ENCODE peak calls at places on chromosomes 4 and X, in eight cellular contexts. D is body of pancreas, C is HepG2, U is adrenal gland, E is Peyer's patch, O is sigmoid colon, I is IMR-90, A is NB4. P is an unnamed sample.

GRCh38 chr4:153249199-153250154 is 45.2 kb downstream of the TRIM2 start:
- DNase-seq in D (peak), C (peak), U (peak), E (peak), O (peak), I (peak), A (peak), P (peak)

GRCh38 chrX:95721011-95721410 is 963.6 kb upstream of the DIAPH2 start:
- DNase-seq in D (no peak), C (no peak), U (no peak), E (no peak), O (no peak), I (no peak), A (no peak), P (no peak)

GRCh38 chr4:113031212-113031611 is 18.2 kb upstream of the ANK2 start:
- DNase-seq in D (no peak), C (no peak), U (no peak), E (no peak), O (no peak), I (no peak), A (no peak), P (no peak)

GRCh38 chr4:146442801-146443200 is 78.9 kb downstream of the SLC10A7 start:
- DNase-seq in D (no peak), C (no peak), U (no peak), E (no peak), O (no peak), I (peak), A (no peak), P (no peak)

GRCh38 chr4:180809439-180809838 is 1433.8 kb upstream of the TENM3 start:
- DNase-seq in D (no peak), C (no peak), U (peak), E (no peak), O (no peak), I (peak), A (no peak), P (no peak)

GRCh38 chrX:135497736-135498135 is 22.7 kb upstream of the INTS6L start:
- DNase-seq in D (no peak), C (no peak), U (no peak), E (no peak), O (no peak), I (no peak), A (no peak), P (no peak)

GRCh38 chr4:139015948-139016451 is 419 bp downstream of the NOCT start:
- DNase-seq in D (peak), C (peak), U (peak), E (peak), O (no peak), I (peak), A (peak), P (peak)

GRCh38 chrX:23493941-23494374 is 159.3 kb downstream of the PTCHD1 start:
- DNase-seq in D (peak), C (no peak), U (no peak), E (no peak), O (no peak), I (no peak), A (peak), P (no peak)

GRCh38 chr4:15162465-15163283 is 160.4 kb downstream of the CPEB2 start:
- DNase-seq in D (no peak), C (peak), U (no peak), E (no peak), O (no peak), I (peak), A (peak), P (no peak)

GRCh38 chrX:77899081-77899828 is at the start of gene COX7B:
- DNase-seq in D (peak), C (peak), U (peak), E (peak), O (peak), I (peak), A (peak), P (no peak)

GRCh38 chr4:183449193-183449888 is 4.9 kb downstream of the CDKN2AIP start:
- DNase-seq in D (no peak), C (no peak), U (no peak), E (no peak), O (no peak), I (peak), A (no peak), P (no peak)

GRCh38 chr4:99723555-99724450 is 66.2 kb upstream of the C4orf54 start:
- DNase-seq in D (peak), C (peak), U (peak), E (no peak), O (peak), I (peak), A (peak), P (peak)

GRCh38 chr4:158046345-158046744 is 126.5 kb downstream of the GASK1B start:
- DNase-seq in D (no peak), C (peak), U (no peak), E (no peak), O (no peak), I (no peak), A (no peak), P (no peak)

GRCh38 chr4:117702353-117702752 is 331.9 kb upstream of the NDST3 start:
- DNase-seq in D (no peak), C (no peak), U (no peak), E (no peak), O (no peak), I (no peak), A (no peak), P (no peak)

GRCh38 chr4:87017580-87018061 is 82.8 kb downstream of the AFF1 start:
- DNase-seq in D (no peak), C (no peak), U (no peak), E (no peak), O (no peak), I (peak), A (no peak), P (no peak)

GRCh38 chr4:53932784-53933183 is 131.6 kb downstream of the CHIC2 start:
- DNase-seq in D (no peak), C (no peak), U (no peak), E (no peak), O (no peak), I (peak), A (no peak), P (no peak)

GRCh38 chr4:139655116-139655515 is 10.5 kb upstream of the MGST2 start:
- DNase-seq in D (peak), C (peak), U (no peak), E (no peak), O (no peak), I (peak), A (peak), P (no peak)

GRCh38 chr4:128241425-128241913 is 46.1 kb downstream of the PGRMC2 start:
- DNase-seq in D (no peak), C (peak), U (peak), E (no peak), O (no peak), I (peak), A (no peak), P (no peak)

GRCh38 chr4:26410385-26411293 is 79.6 kb downstream of the CCKAR start:
- DNase-seq in D (peak), C (peak), U (no peak), E (no peak), O (no peak), I (peak), A (peak), P (no peak)

GRCh38 chr4:992297-993110 is 700 bp downstream of the SLC26A1 start:
- DNase-seq in D (peak), C (peak), U (peak), E (peak), O (no peak), I (peak), A (no peak), P (peak)

GRCh38 chr4:13722649-13723048 is 95.1 kb upstream of the BOD1L1 start:
- DNase-seq in D (no peak), C (no peak), U (no peak), E (no peak), O (no peak), I (no peak), A (no peak), P (no peak)

GRCh38 chr4:125317526-125317880 is 2.7 kb downstream of the FAT4 start:
- DNase-seq in D (peak), C (no peak), U (peak), E (no peak), O (peak), I (peak), A (peak), P (no peak)
- TF ChIP-seq CTCF in D (no peak), C (no peak), U (no peak), E (no peak), O (no peak), I (peak), A (no peak), P (no peak)

GRCh38 chr4:6658204-6658585 is 17.7 kb downstream of the MRFAP1 start:
- DNase-seq in D (no peak), C (no peak), U (no peak), E (no peak), O (no peak), I (no peak), A (no peak), P (no peak)

GRCh38 chr4:6659897-6660296 is 19.4 kb downstream of the MRFAP1 start:
- DNase-seq in D (no peak), C (no peak), U (peak), E (no peak), O (no peak), I (no peak), A (no peak), P (no peak)

GRCh38 chr4:6657242-6658203 is 17.0 kb downstream of the MRFAP1 start:
- DNase-seq in D (no peak), C (no peak), U (no peak), E (no peak), O (no peak), I (no peak), A (no peak), P (no peak)

GRCh38 chr4:6660430-6660829 is 19.9 kb downstream of the MRFAP1 start:
- DNase-seq in D (no peak), C (no peak), U (no peak), E (no peak), O (no peak), I (no peak), A (no peak), P (no peak)

DNA sequence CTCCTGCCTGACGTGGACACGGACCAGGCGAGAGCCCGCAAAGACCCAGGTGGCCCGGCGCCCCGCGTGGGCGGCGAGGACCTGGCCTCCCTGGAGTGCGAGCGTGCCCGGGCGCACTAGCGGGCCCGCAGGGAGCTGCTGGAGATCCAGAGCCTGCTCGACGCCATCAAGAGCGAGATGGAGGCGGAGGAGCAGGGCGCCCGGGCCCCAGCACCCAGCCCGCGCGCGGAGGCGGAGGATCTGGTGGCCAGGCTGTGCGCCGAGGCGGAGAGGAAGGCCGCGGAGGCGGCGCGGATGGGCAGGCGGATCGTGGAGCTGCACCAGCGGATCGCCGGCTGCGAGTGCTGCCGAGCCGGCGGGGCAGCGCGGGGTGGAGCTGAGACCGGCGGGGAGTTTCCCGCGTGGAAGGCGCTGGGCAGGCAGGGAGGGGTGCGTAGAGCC is 18.2 kb downstream of the MRFAP1 start:
- DNase-seq in D (peak), C (no peak), U (peak), E (no peak), O (no peak), I (peak), A (no peak), P (peak)
- H3K4me3 ChIP-seq in D (no peak), C (no peak), U (no peak), E (peak), O (peak), I (peak), A (no peak), P (peak)

GRCh38 chr4:166324321-166324720 is 451.3 kb downstream of the TLL1 start:
- DNase-seq in D (peak), C (peak), U (no peak), E (no peak), O (no peak), I (no peak), A (peak), P (no peak)
- TF ChIP-seq POLR2A in D (no peak), C (no peak), U (no peak), E (no peak), O (no peak), I (no peak), A (no peak), P (no peak)

DNA sequence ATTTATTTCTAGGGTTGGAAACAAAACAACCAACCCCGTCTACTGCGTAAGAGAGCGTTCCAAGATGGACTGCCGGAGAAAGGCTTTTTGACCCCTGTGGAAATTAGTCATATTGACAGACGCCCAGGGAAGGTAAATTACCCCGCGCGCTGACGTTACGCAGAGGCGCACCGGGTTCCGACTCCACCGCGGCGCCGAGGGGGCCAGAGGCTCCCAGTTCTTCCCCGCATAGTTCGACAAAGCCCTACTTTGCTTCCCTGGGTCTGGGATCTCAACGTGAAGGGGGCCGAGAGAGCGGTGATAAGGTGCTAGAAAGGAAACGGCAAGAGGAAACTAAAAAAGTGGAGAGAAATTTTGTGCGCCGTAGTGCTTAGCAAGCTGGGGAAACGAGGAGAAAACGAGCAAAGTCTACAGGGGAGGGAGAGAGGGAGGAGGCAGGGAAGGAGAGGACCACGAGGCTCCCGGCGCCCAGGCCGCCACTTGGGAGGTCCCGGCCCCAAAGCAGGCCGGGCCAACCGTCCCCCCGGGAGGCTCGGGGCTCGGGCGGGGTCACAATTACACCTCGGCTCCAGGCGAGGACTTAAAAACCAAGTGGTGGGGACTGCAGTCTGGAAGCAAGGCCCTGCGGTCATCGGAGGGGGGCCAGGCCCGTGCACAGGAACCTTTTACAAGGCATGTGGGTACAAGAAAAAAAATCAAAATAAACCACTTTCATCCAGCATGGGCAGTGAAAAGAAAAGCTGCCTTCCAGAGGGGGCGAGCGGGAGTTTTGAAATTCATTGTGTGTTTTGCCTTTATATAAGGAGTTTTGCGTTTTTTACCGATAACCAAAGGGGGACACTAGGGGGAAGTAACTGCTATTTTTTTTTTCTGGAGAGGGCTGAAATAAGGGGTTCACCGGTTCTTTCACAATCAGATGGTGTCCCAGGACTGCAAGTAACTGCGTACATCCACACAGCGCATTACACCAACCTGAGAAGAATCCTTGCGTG is 13.1 kb downstream of the HAND2 start:
- DNase-seq in D (no peak), C (no peak), U (no peak), E (no peak), O (peak), I (no peak), A (no peak), P (no peak)
- TF ChIP-seq CTCF in D (no peak), C (no peak), U (no peak), E (no peak), O (no peak), I (no peak), A (no peak), P (no peak)

DNA sequence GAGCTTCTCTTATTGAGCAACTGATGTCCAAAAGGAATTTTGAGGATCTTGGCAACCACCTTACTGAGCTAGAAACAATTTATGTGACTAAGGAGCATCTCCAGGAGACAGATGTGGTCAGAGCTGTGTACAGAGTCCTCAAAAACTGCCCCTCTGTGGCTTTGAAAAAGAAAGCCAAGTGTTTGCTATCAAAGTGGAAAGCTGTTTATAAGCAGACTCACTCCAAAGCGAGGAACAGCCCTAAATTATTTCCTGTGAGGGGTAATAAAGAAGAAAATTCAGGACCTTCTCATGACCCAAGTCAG is 9.5 kb downstream of the TCEANC start:
- DNase-seq in D (no peak), C (no peak), U (no peak), E (no peak), O (no peak), I (peak), A (no peak), P (no peak)
- H3K4me3 ChIP-seq in D (no peak), C (no peak), U (no peak), E (no peak), O (peak), I (no peak), A (no peak), P (no peak)

GRCh38 chr4:37451646-37452045 is 207.1 kb downstream of the NWD2 start:
- DNase-seq in D (no peak), C (no peak), U (no peak), E (no peak), O (no peak), I (no peak), A (no peak), P (no peak)

GRCh38 chr4:37454263-37454800 is 209.8 kb downstream of the NWD2 start:
- DNase-seq in D (peak), C (no peak), U (no peak), E (no peak), O (no peak), I (no peak), A (no peak), P (peak)

GRCh38 chr4:37453361-37454262 is 209.1 kb downstream of the NWD2 start:
- DNase-seq in D (peak), C (no peak), U (no peak), E (no peak), O (peak), I (no peak), A (peak), P (peak)

GRCh38 chr4:37453004-37453360 is 208.4 kb downstream of the NWD2 start:
- DNase-seq in D (peak), C (peak), U (no peak), E (no peak), O (no peak), I (peak), A (peak), P (peak)

DNA sequence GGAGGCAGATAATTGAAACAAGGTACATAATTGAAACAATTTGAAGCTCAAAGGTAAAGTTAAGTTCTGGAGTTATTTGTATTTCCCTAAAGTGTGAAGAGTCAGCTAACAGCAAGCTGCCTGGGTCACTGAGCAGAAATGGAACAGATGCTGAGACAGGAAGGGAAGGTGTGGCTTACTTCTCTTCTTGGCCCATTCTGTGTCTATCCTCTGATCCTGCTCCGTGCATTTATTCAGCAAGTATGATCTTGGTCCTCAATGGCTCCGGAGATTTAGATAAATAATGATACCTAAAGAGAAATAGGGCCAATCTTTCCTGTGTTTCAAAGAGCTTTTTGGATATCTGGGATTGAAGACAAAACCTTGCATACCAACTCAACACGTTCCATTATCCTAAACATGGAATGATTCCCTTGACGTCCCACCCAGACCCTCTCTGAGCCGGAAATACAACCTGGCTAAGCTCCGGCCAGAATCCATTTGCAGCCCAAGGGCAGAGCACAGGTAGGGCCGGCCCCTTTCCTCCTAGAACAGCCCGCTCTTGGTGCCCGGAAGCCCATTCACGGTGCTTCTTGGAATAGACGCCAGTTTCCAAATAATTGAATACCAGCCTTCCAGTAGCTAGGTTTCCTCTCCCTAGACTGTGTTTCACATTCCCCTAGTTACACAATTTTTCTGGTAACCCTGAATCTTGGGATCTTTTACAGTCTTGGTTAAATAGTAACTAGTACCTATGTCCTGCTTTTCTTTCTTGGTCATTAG is 210.9 kb downstream of the NWD2 start:
- DNase-seq in D (peak), C (no peak), U (no peak), E (no peak), O (no peak), I (no peak), A (no peak), P (peak)
- TF ChIP-seq POLR2A in D (peak), C (no peak), U (no peak), E (no peak), O (no peak), I (no peak), A (no peak), P (peak)

DNA sequence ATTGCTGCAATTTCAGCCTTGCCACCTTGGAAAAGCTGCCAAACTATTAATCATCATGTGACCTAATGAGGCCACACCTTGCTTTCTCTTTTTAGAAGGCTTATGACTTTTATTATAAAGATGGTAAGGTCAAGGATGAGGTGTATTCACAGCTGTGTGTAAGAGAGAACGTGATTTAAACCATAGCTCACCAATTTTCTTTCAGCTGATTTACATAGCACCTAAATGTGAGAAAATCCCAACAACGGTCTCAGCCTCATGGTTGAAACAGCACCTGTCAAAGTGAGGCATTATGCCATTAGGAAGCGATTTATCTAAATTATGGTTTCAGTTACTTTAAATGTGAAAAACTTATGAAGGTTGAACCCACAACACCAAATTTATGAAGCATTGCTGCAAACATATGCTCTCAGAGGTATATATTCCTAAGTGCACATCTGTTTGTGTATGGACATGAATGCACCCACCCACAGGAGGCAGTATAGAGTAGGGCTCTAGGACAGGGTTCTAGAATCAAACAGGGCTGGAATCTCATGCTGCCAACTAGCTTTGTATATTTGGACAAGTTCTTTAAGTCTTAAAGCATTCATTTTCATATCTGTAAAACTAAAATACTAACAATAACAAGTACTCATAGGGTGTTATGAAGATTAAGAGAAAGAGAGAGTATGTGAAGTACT is 40.7 kb downstream of the ANXA3 start:
- DNase-seq in D (no peak), C (no peak), U (no peak), E (no peak), O (no peak), I (no peak), A (peak), P (no peak)
- TF ChIP-seq CTCF in D (no peak), C (peak), U (peak), E (no peak), O (no peak), I (no peak), A (peak), P (no peak)

GRCh38 chrX:132957211-132958085 is 981 bp downstream of the HS6ST2 start:
- DNase-seq in D (no peak), C (no peak), U (no peak), E (no peak), O (no peak), I (no peak), A (no peak), P (no peak)
- H3K4me3 ChIP-seq in D (peak), C (no peak), U (no peak), E (no peak), O (peak), I (no peak), A (no peak), P (no peak)